ENCODE peak calls at places on chromosomes 4 and X, in six cellular contexts. A is fibroblast of lung, N is MM.1S, G is GM23248, R is HCT116, Q is mammary epithelial cell. I is an unnamed sample.

GRCh38 chr4:143291334-143291733 is 45.3 kb upstream of the GAB1 start:
- DNase-seq in A (no peak), N (no peak), G (no peak), R (no peak), Q (peak; percentile 19), I (no peak)

GRCh38 chrX:48071986-48072605 is 656 bp upstream of the ZNF630 start:
- DNase-seq in A (no peak), N (no peak), G (no peak), R (no peak), Q (no peak), I (no peak)

GRCh38 chrX:151982217-151982616 is 7.7 kb upstream of the GABRE start:
- DNase-seq in A (peak; percentile 59), N (no peak), G (peak; percentile 82), R (no peak), Q (peak; percentile 54), I (no peak)

GRCh38 chrX:95044331-95044730 is 1370.3 kb downstream of the FAM133A start:
- DNase-seq in A (no peak), N (no peak), G (no peak), R (no peak), Q (no peak), I (no peak)

GRCh38 chrX:30865020-30865419 is 24.0 kb downstream of the TAB3 start:
- DNase-seq in A (no peak), N (peak; percentile 7), G (peak; percentile 3), R (no peak), Q (peak; percentile 21), I (peak; percentile 37)

GRCh38 chr4:139331185-139331584 is 28.9 kb upstream of the NDUFC1 start:
- DNase-seq in A (no peak), N (no peak), G (peak; percentile 54), R (no peak), Q (peak; percentile 21), I (no peak)

GRCh38 chrX:132704769-132705168 is 215.9 kb upstream of the MBNL3 start:
- DNase-seq in A (no peak), N (no peak), G (no peak), R (no peak), Q (no peak), I (peak; percentile 63)

GRCh38 chr4:142845293-142846070 is 619 bp downstream of the INPP4B start:
- DNase-seq in A (no peak), N (no peak), G (peak; percentile 56), R (no peak), Q (peak; percentile 19), I (peak; percentile 55)

GRCh38 chr4:7206856-7207567 is 14.7 kb downstream of the SORCS2 start:
- DNase-seq in A (peak; percentile 76), N (no peak), G (peak; percentile 98), R (no peak), Q (peak; percentile 78), I (peak; percentile 69)

GRCh38 chrX:77298790-77299189 is 148.4 kb upstream of the FGF16 start:
- DNase-seq in A (no peak), N (no peak), G (no peak), R (no peak), Q (no peak), I (no peak)

GRCh38 chrX:11407331-11408110 is 114.3 kb downstream of the AMELX start:
- DNase-seq in A (no peak), N (no peak), G (no peak), R (no peak), Q (no peak), I (no peak)

DNA sequence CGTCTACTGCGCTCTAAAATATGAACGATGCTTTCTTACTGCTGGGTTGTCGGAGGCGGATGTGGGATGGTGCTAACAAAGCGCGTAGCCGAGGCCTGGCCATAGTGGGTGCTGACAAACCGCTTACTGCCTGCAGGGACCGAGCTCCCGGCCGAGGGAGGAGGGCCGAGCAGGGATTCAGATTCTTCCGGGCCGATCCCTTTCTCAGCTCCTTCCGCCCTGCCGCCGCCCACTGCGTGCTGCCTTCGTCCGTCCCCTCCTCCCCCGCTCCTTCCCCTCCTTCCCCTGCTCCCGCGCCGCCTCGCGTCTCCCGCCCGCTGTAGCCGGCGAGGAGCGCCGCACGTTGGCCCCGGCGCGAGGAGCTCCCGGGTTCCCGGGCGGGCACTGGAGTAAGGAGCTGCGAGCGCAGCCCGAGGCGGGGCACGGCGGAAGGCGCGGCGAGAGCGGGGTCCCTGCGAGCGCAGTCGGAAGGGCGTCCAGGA is at the start of gene STK32B:
- DNase-seq in A (peak; percentile 60), N (peak; percentile 55), G (peak; percentile 86), R (no peak), Q (peak; percentile 80), I (peak; percentile 88)
- TF ChIP-seq EZH2 in A (no peak), N (no peak), G (no peak), R (no peak), Q (no peak), I (no peak)

GRCh38 chr4:158847535-158847934 is 78.7 kb downstream of the FNIP2 start:
- DNase-seq in A (no peak), N (no peak), G (no peak), R (no peak), Q (no peak), I (no peak)

GRCh38 chr4:158850371-158850770 is 81.5 kb downstream of the FNIP2 start:
- DNase-seq in A (no peak), N (no peak), G (no peak), R (no peak), Q (no peak), I (no peak)

GRCh38 chr4:158841540-158841939 is 72.7 kb downstream of the FNIP2 start:
- DNase-seq in A (peak; percentile 34), N (no peak), G (no peak), R (no peak), Q (no peak), I (no peak)

GRCh38 chr4:158849681-158850080 is 80.9 kb downstream of the FNIP2 start:
- DNase-seq in A (no peak), N (no peak), G (no peak), R (no peak), Q (no peak), I (no peak)

GRCh38 chr4:158845166-158846041 is 76.6 kb downstream of the FNIP2 start:
- DNase-seq in A (peak; percentile 24), N (no peak), G (no peak), R (no peak), Q (no peak), I (no peak)
- H3K4me2 ChIP-seq in A (no peak overlapping the region), N (no peak overlapping the region), G (no peak overlapping the region), R (no peak overlapping the region), Q (no peak overlapping the region), I (no peak overlapping the region)

GRCh38 chr4:1794809-1795303 is 1.8 kb downstream of the FGFR3 start:
- DNase-seq in A (no peak), N (no peak), G (no peak), R (no peak), Q (no peak), I (peak; percentile 65)
- TF ChIP-seq EZH2 in A (no peak), N (no peak), G (peak; percentile 57), R (no peak), Q (no peak), I (peak; percentile 74)

GRCh38 chrX:14673764-14674163 is 144.4 kb downstream of the GLRA2 start:
- DNase-seq in A (peak; percentile 91), N (no peak), G (peak; percentile 80), R (peak; percentile 78), Q (peak; percentile 91), I (no peak)

GRCh38 chrX:14675500-14675899 is 146.2 kb downstream of the GLRA2 start:
- DNase-seq in A (no peak), N (no peak), G (no peak), R (no peak), Q (no peak), I (no peak)

GRCh38 chrX:14672611-14673172 is 143.4 kb downstream of the GLRA2 start:
- DNase-seq in A (no peak), N (no peak), G (no peak), R (no peak), Q (no peak), I (no peak)

GRCh38 chrX:14673236-14673635 is 143.9 kb downstream of the GLRA2 start:
- DNase-seq in A (peak; percentile 0), N (no peak), G (no peak), R (no peak), Q (peak; percentile 27), I (no peak)

DNA sequence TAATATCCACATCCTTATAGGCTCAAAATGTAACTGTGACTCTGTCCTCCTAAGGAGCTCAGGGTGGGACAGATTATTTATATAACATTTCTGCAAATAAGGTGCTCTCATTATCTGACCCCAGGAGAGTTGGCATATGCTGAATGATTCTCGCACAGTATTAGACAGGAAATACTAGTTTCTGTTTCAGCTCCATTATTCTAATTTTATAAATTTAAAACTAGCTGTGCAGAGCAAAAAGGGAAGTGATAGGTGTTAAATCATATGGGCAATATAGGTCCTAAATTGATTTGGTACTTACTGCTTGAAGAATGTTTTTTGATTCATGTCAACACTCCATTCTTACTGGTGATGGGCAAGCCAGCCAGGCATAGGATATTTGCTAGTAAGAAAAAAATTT is 141.5 kb downstream of the GLRA2 start:
- DNase-seq in A (no peak), N (peak; percentile 50), G (no peak), R (no peak), Q (no peak), I (no peak)
- H3K4me2 ChIP-seq in A (no peak overlapping the region), N (peak overlapping the region; percentile 57), G (no peak overlapping the region), R (no peak overlapping the region), Q (no peak overlapping the region), I (no peak overlapping the region)

GRCh38 chr4:140754918-140755810 is 1.0 kb downstream of the TBC1D9 start:
- DNase-seq in A (no peak), N (no peak), G (peak; percentile 20), R (no peak), Q (no peak), I (no peak)
- TF ChIP-seq EZH2 in A (no peak), N (no peak), G (no peak), R (no peak), Q (no peak), I (no peak)

GRCh38 chr4:129264008-129264657 is 168.2 kb downstream of the C4orf33 start:
- DNase-seq in A (no peak), N (peak; percentile 70), G (no peak), R (no peak), Q (no peak), I (no peak)
- H3K4me2 ChIP-seq in A (no peak overlapping the region), N (peak overlapping the region; percentile 62), G (no peak overlapping the region), R (no peak overlapping the region), Q (no peak overlapping the region), I (no peak overlapping the region)

GRCh38 chr4:109303141-109303499 is 662 bp upstream of the COL25A1 start:
- DNase-seq in A (peak; percentile 10), N (no peak), G (peak; percentile 36), R (no peak), Q (no peak), I (no peak)
- TF ChIP-seq EZH2 in A (peak; percentile 88), N (no peak), G (no peak), R (no peak), Q (peak; percentile 95), I (no peak)

GRCh38 chr4:42636591-42636990 is 20.3 kb downstream of the ATP8A1 start:
- DNase-seq in A (no peak), N (no peak), G (no peak), R (no peak), Q (no peak), I (peak; percentile 55)
- H3K4me2 ChIP-seq in A (no peak overlapping the region), N (no peak overlapping the region), G (no peak overlapping the region), R (no peak overlapping the region), Q (no peak overlapping the region), I (peak overlapping the region; percentile 65)

I was measured in neural progenitor cell.